ENCODE peak calls at places on chromosome 21, in ten cellular contexts. S is KBM-7; M is neural crest cell; Q is nephron progenitor cell; W is anterior cingulate cortex; P is stomach; N is kidney glomerular epithelial cell; V is stimulated activated naive B cell treated with anti-CD40 and anti-IgM and Interleukin-4, amounts not matched to agents 10 μg/mL and 1 μg/mL and 100 μg/mL, for 72 hours; C is endothelial cell; A is psoas muscle. I is an unnamed sample.

GRCh38 chr21:24025101-24025500 is 1582.2 kb downstream of the MRPL39 start:
- DNase-seq in S (no peak), M (no peak), Q (no peak), W (no peak), P (no peak), N (no peak), V (no peak), C (no peak), A (no peak), I (no peak)

GRCh38 chr21:14862794-14863720 is 201.7 kb downstream of the NRIP1 start:
- DNase-seq in S (peak; percentile 59), M (no peak), Q (peak; percentile 26), W (no peak), P (no peak), N (no peak), V (no peak), C (peak; percentile 17), A (no peak), I (no peak)

GRCh38 chr21:44583800-44584147 is 3.4 kb upstream of the KRTAP10-5 start:
- DNase-seq in S (no peak), M (no peak), Q (no peak), W (no peak), P (no peak), N (no peak), V (no peak), C (no peak), A (no peak), I (no peak)

GRCh38 chr21:14870841-14871126 is 194.0 kb downstream of the NRIP1 start:
- DNase-seq in S (no peak), M (no peak), Q (no peak), W (no peak), P (no peak), N (no peak), V (no peak), C (no peak), A (no peak), I (no peak)

GRCh38 chr21:43266534-43266933 is 97.7 kb downstream of the CRYAA start:
- DNase-seq in S (no peak), M (no peak), Q (no peak), W (no peak), P (no peak), N (no peak), V (no peak), C (no peak), A (peak; percentile 7), I (no peak)

GRCh38 chr21:36155603-36156338 is 853 bp upstream of the DOP1B start:
- DNase-seq in S (no peak), M (no peak), Q (no peak), W (no peak), P (peak; percentile 80), N (no peak), V (no peak), C (no peak), A (no peak), I (no peak)

GRCh38 chr21:34558166-34558565 is 46.2 kb upstream of the KCNE1 start:
- DNase-seq in S (no peak), M (no peak), Q (no peak), W (no peak), P (no peak), N (no peak), V (no peak), C (no peak), A (no peak), I (no peak)

GRCh38 chr21:36035381-36035791 is 24.9 kb downstream of the SETD4 start:
- DNase-seq in S (peak; percentile 7), M (no peak), Q (no peak), W (no peak), P (peak; percentile 32), N (no peak), V (no peak), C (no peak), A (no peak), I (no peak)

GRCh38 chr21:44650265-44650972 is 4.0 kb downstream of the KRTAP12-4 start:
- DNase-seq in S (no peak), M (no peak), Q (no peak), W (no peak), P (no peak), N (no peak), V (no peak), C (no peak), A (no peak), I (no peak)

GRCh38 chr21:46056450-46056903 is 41.4 kb upstream of the COL6A2 start:
- DNase-seq in S (no peak), M (no peak), Q (no peak), W (no peak), P (peak; percentile 44), N (no peak), V (no peak), C (no peak), A (peak; percentile 87), I (no peak)

GRCh38 chr21:45129231-45129923 is 55.0 kb downstream of the ADARB1 start:
- DNase-seq in S (no peak), M (no peak), Q (no peak), W (no peak), P (no peak), N (peak; percentile 42), V (no peak), C (no peak), A (peak; percentile 62), I (no peak)

GRCh38 chr21:45539046-45539795 is 3.0 kb downstream of the SLC19A1 start:
- DNase-seq in S (no peak), M (no peak), Q (no peak), W (no peak), P (peak; percentile 26), N (no peak), V (no peak), C (no peak), A (no peak), I (no peak)

GRCh38 chr21:22791376-22791775 is 1793.2 kb downstream of the NCAM2 start:
- DNase-seq in S (no peak), M (no peak), Q (no peak), W (no peak), P (no peak), N (no peak), V (no peak), C (no peak), A (no peak), I (no peak)

GRCh38 chr21:31218830-31219608 is 125.0 kb downstream of the TIAM1 start:
- DNase-seq in S (no peak), M (no peak), Q (peak; percentile 39), W (no peak), P (peak; percentile 44), N (no peak), V (no peak), C (no peak), A (peak; percentile 55), I (no peak)

GRCh38 chr21:31205412-31205811 is 138.6 kb downstream of the TIAM1 start:
- DNase-seq in S (no peak), M (no peak), Q (no peak), W (no peak), P (no peak), N (no peak), V (no peak), C (no peak), A (no peak), I (no peak)

GRCh38 chr21:27196651-27197050 is 229.8 kb upstream of the ADAMTS5 start:
- DNase-seq in S (no peak), M (no peak), Q (no peak), W (no peak), P (no peak), N (no peak), V (no peak), C (no peak), A (no peak), I (no peak)

GRCh38 chr21:41779659-41780058 is 12.8 kb upstream of the RIPK4 start:
- DNase-seq in S (no peak), M (no peak), Q (no peak), W (no peak), P (peak; percentile 25), N (no peak), V (no peak), C (no peak), A (no peak), I (no peak)

GRCh38 chr21:16370176-16370575 is 640.4 kb downstream of the USP25 start:
- DNase-seq in S (no peak), M (no peak), Q (no peak), W (no peak), P (no peak), N (no peak), V (no peak), C (no peak), A (no peak), I (no peak)

GRCh38 chr21:45457161-45457831 is 52.3 kb downstream of the COL18A1 start:
- DNase-seq in S (no peak), M (no peak), Q (no peak), W (no peak), P (no peak), N (no peak), V (no peak), C (no peak), A (peak; percentile 7), I (no peak)

GRCh38 chr21:44972821-44973220 is 33.0 kb downstream of the SLX9 start:
- DNase-seq in S (no peak), M (no peak), Q (no peak), W (no peak), P (no peak), N (no peak), V (no peak), C (no peak), A (no peak), I (no peak)

GRCh38 chr21:44375281-44375651 is 21.8 kb downstream of the TRPM2 start:
- DNase-seq in S (peak; percentile 88), M (no peak), Q (no peak), W (no peak), P (peak; percentile 42), N (no peak), V (peak; percentile 40), C (no peak), A (no peak), I (peak; percentile 51)

GRCh38 chr21:46084709-46085108 is 13.2 kb upstream of the COL6A2 start:
- DNase-seq in S (no peak), M (no peak), Q (no peak), W (no peak), P (no peak), N (no peak), V (no peak), C (no peak), A (no peak), I (no peak)

GRCh38 chr21:32425628-32426027 is 13.1 kb downstream of the EVA1C start:
- DNase-seq in S (no peak), M (no peak), Q (no peak), W (no peak), P (no peak), N (no peak), V (no peak), C (no peak), A (no peak), I (no peak)

GRCh38 chr21:34510148-34511142 is 1.6 kb downstream of the KCNE1 start:
- DNase-seq in S (peak; percentile 70), M (peak; percentile 48), Q (peak; percentile 62), W (no peak), P (peak; percentile 79), N (no peak), V (peak; percentile 68), C (peak; percentile 88), A (peak; percentile 73), I (peak; percentile 37)

GRCh38 chr21:25701529-25701928 is 33.2 kb downstream of the ATP5PF start:
- DNase-seq in S (peak; percentile 9), M (no peak), Q (no peak), W (no peak), P (no peak), N (no peak), V (no peak), C (no peak), A (no peak), I (no peak)

GRCh38 chr21:44919913-44920693 is 596 bp downstream of the ITGB2 start:
- DNase-seq in S (no peak), M (no peak), Q (no peak), W (no peak), P (no peak), N (no peak), V (no peak), C (no peak), A (no peak), I (no peak)

GRCh38 chr21:31446206-31446900 is 102.3 kb upstream of the TIAM1 start:
- DNase-seq in S (no peak), M (no peak), Q (no peak), W (no peak), P (no peak), N (no peak), V (no peak), C (no peak), A (no peak), I (no peak)

GRCh38 chr21:29718081-29718815 is 221.5 kb downstream of the GRIK1 start:
- DNase-seq in S (no peak), M (no peak), Q (no peak), W (no peak), P (no peak), N (peak; percentile 16), V (no peak), C (no peak), A (no peak), I (no peak)

I was measured in GM19239.